ENCODE peak calls at places on chromosomes 5 and 9, in eight cellular contexts. V is HepG2, S is Panc1, X is HCT116, Q is SK-N-SH, Z is K562, G is GM23338, J is GM12878. L is an unnamed sample.

GRCh38 chr9:31776471-31776870 is 608.0 kb upstream of the ACO1 start:
- DNase-seq in X (no peak), G (no peak), Z (no peak), Q (no peak), S (no peak), V (no peak), J (no peak), L (no peak)

GRCh38 chr5:74648835-74649286 is 8.3 kb upstream of the ENC1 start:
- DNase-seq in Q (peak; percentile 69), S (no peak), V (peak; percentile 62), X (no peak), Z (peak; percentile 59), G (peak; percentile 72), J (no peak), L (no peak)

GRCh38 chr5:411728-412127 is 31.2 kb upstream of the EXOC3 start:
- DNase-seq in X (no peak), Q (no peak), J (no peak), S (no peak), V (no peak), G (no peak), Z (no peak), L (no peak)

GRCh38 chr5:134436523-134437339 is 25.1 kb upstream of the CDKN2AIPNL start:
- DNase-seq in V (peak; percentile 64), J (peak; percentile 46), S (no peak), X (no peak), Z (no peak), Q (no peak), G (no peak), L (peak; percentile 50)

GRCh38 chr5:96522635-96523355 is 89.7 kb upstream of the PCSK1 start:
- DNase-seq in J (no peak), G (no peak), X (no peak), S (no peak), V (no peak), Q (no peak), Z (no peak), L (no peak)

GRCh38 chr5:149254506-149254905 is 17.2 kb upstream of the AFAP1L1 start:
- DNase-seq in S (no peak), V (no peak), J (no peak), Q (no peak), Z (no peak), X (no peak), G (peak; percentile 68), L (no peak)

GRCh38 chr5:168592014-168592368 is 12.8 kb upstream of the PANK3 start:
- DNase-seq in Z (no peak), G (no peak), X (no peak), S (no peak), V (peak; percentile 98), Q (no peak), J (no peak), L (no peak)

GRCh38 chr9:133708770-133709611 is 29.2 kb downstream of the SARDH start:
- DNase-seq in X (no peak), J (peak; percentile 7), Q (no peak), Z (no peak), V (no peak), S (no peak), G (no peak), L (no peak)

GRCh38 chr5:139635606-139636206 is 12.4 kb upstream of the CXXC5 start:
- DNase-seq in S (no peak), G (peak; percentile 87), V (peak; percentile 70), Q (peak; percentile 75), J (no peak), X (no peak), Z (peak; percentile 84), L (no peak)

GRCh38 chr9:122331523-122331927 is 39.3 kb upstream of the PTGS1 start:
- DNase-seq in G (no peak), S (no peak), Z (peak; percentile 62), X (no peak), V (no peak), J (no peak), Q (no peak), L (no peak)

GRCh38 chr5:176929654-176930053 is 30.5 kb upstream of the HK3 start:
- DNase-seq in S (no peak), X (no peak), Q (no peak), J (no peak), V (peak; percentile 7), Z (no peak), G (no peak), L (no peak)

GRCh38 chr5:146647656-146648199 is 131.7 kb upstream of the GPR151 start:
- DNase-seq in Z (no peak), V (no peak), S (no peak), J (no peak), G (no peak), Q (peak; percentile 61), X (no peak), L (no peak)

GRCh38 chr9:98742325-98743280 is 33.9 kb upstream of the GABBR2 start:
- DNase-seq in G (no peak), Z (no peak), Q (no peak), X (no peak), J (no peak), S (no peak), V (no peak), L (no peak)

GRCh38 chr9:136864996-136865767 is 926 bp downstream of the EDF1 start:
- DNase-seq in X (no peak), S (no peak), J (no peak), Q (no peak), Z (no peak), V (no peak), G (no peak), L (no peak)

GRCh38 chr9:94745806-94746540 is 19.5 kb downstream of the AOPEP start:
- DNase-seq in G (no peak), V (no peak), Q (no peak), X (no peak), Z (no peak), J (no peak), S (no peak), L (no peak)

GRCh38 chr5:88142801-88143692 is 125.6 kb downstream of the TMEM161B start:
- DNase-seq in X (no peak), Q (no peak), Z (no peak), S (no peak), J (no peak), V (no peak), G (peak; percentile 34), L (no peak)

GRCh38 chr9:88747768-88748167 is 212.8 kb downstream of the NXNL2 start:
- DNase-seq in Z (peak; percentile 81), X (no peak), J (no peak), Q (no peak), S (no peak), G (peak; percentile 24), V (no peak), L (peak; percentile 15)

GRCh38 chr5:103889500-103890209 is 327.1 kb upstream of the NUDT12 start:
- DNase-seq in V (no peak), Q (no peak), X (no peak), Z (no peak), G (no peak), S (no peak), J (peak; percentile 9), L (no peak)
- TF ChIP-seq REST in V (no peak), Q (no peak), X (no peak), Z (no peak), G (no peak), S (no peak), J (no peak), L (no peak)

GRCh38 chr5:52784741-52785140 is 3.0 kb upstream of the ITGA1 start:
- DNase-seq in X (no peak), J (no peak), S (no peak), V (no peak), Q (no peak), G (no peak), Z (no peak), L (no peak)

GRCh38 chr5:52786937-52787599 is 648 bp upstream of the ITGA1 start:
- DNase-seq in X (peak; percentile 50), Z (no peak), G (peak; percentile 56), V (peak; percentile 53), Q (no peak), S (no peak), J (no peak), L (no peak)

GRCh38 chr5:52786391-52786790 is 1.3 kb upstream of the ITGA1 start:
- DNase-seq in X (no peak), S (no peak), Z (no peak), J (no peak), G (no peak), Q (no peak), V (no peak), L (no peak)

GRCh38 chr5:52779213-52779612 is 8.5 kb upstream of the ITGA1 start:
- DNase-seq in S (no peak), V (no peak), Q (no peak), J (no peak), G (no peak), Z (no peak), X (no peak), L (no peak)

GRCh38 chr5:52783226-52783959 is 4.3 kb upstream of the ITGA1 start:
- DNase-seq in V (no peak), G (no peak), J (no peak), Z (no peak), S (no peak), X (no peak), Q (no peak), L (no peak)
- TF ChIP-seq POLR2AphosphoS5 in V (no peak), G (no peak), J (no peak), Z (no peak), S (no peak), X (no peak), Q (no peak), L (no peak)

DNA sequence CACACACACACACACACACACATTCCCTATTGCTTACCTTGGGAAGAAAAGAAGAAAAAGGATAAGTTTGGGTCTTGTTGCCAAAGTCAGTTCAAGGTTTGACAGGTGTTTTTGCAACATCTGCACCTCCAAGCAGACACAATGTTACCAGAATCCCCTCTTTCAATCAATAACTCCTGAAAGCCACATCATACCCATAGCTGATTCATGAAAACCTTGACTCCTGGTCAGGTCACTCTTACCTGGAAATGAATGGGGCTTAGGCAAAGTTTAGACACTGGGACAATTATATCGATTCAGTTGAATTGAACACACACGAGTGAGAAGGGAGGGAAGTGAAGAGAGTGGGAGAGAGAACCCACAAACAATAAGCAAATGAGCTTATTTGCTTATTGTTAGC is 27.0 kb downstream of the IL9 start:
- DNase-seq in V (peak; percentile 48), Q (no peak), G (no peak), J (no peak), S (no peak), Z (no peak), X (no peak), L (no peak)
- H3K27me3 ChIP-seq in V (no peaks in the 10 kb centered on the region), Q (no peaks in the 10 kb centered on the region), G (no peaks in the 10 kb centered on the region), J (no peaks in the 10 kb centered on the region), S (peaks cover 8% of the 10 kb centered on the region), Z (no peaks in the 10 kb centered on the region), X (no peaks in the 10 kb centered on the region), L (no peaks in the 10 kb centered on the region)

GRCh38 chr5:10229306-10230048 is 20.2 kb downstream of the ATPSCKMT start:
- DNase-seq in S (no peak), Q (no peak), Z (no peak), G (peak; percentile 18), V (no peak), J (no peak), X (no peak), L (no peak)

GRCh38 chr5:10233011-10233410 is 16.7 kb downstream of the ATPSCKMT start:
- DNase-seq in Z (no peak), G (no peak), Q (no peak), J (no peak), V (no peak), S (no peak), X (no peak), L (no peak)

GRCh38 chr5:10232386-10232785 is 17.3 kb downstream of the ATPSCKMT start:
- DNase-seq in J (no peak), V (no peak), Q (no peak), Z (no peak), G (no peak), X (no peak), S (no peak), L (no peak)

GRCh38 chr5:10235350-10235749 is 14.3 kb downstream of the ATPSCKMT start:
- DNase-seq in Q (no peak), S (no peak), J (no peak), V (no peak), Z (no peak), X (peak; percentile 33), G (no peak), L (no peak)

GRCh38 chr5:10233505-10233904 is 16.2 kb downstream of the ATPSCKMT start:
- DNase-seq in S (peak; percentile 27), J (no peak), V (peak; percentile 37), G (peak; percentile 70), Q (peak; percentile 74), Z (peak; percentile 38), X (peak; percentile 75), L (no peak)
- TF ChIP-seq REST in S (no peak), J (no peak), V (no peak), G (no peak), Q (no peak), Z (no peak), X (no peak), L (no peak)

L was measured in HL-60.